ENCODE peak calls at places on chromosome 12, in ten cellular contexts. E is mucosa of descending colon, G is AG09319, W is stomach, A is pancreas, P is right lobe of liver, B is kidney epithelial cell, L is Peyer's patch, U is RWPE1, H is psoas muscle. S is an unnamed sample.

GRCh38 chr12:131455581-131456110 is 255.2 kb upstream of the SFSWAP start:
- DNase-seq in A (no peak), P (no peak), E (no peak), U (no peak), W (peak; percentile 23), L (no peak), B (no peak), H (no peak), G (no peak), S (no peak)

GRCh38 chr12:64452559-64453329 is 824 bp downstream of the TBK1 start:
- DNase-seq in U (peak; percentile 89), E (no peak), A (no peak), L (no peak), H (no peak), B (peak; percentile 41), P (no peak), W (peak; percentile 33), G (peak; percentile 39), S (no peak)

GRCh38 chr12:28026701-28027100 is 54.2 kb upstream of the PTHLH start:
- DNase-seq in G (no peak), U (peak; percentile 17), W (no peak), B (no peak), H (no peak), A (no peak), P (no peak), E (no peak), L (no peak), S (no peak)

GRCh38 chr12:10891937-10892336 is 7.9 kb upstream of the PRH1 start:
- DNase-seq in W (no peak), L (no peak), A (no peak), U (no peak), B (no peak), E (no peak), P (peak; percentile 84), H (no peak), G (no peak), S (no peak)

GRCh38 chr12:11836282-11836963 is 186.9 kb downstream of the ETV6 start:
- DNase-seq in W (peak; percentile 50), E (peak; percentile 76), A (no peak), P (no peak), U (no peak), H (no peak), G (no peak), L (no peak), B (no peak), S (peak; percentile 73)

GRCh38 chr12:56110571-56110970 is 5.9 kb upstream of the RPL41 start:
- DNase-seq in E (no peak), W (no peak), P (no peak), G (no peak), B (no peak), A (no peak), U (peak; percentile 65), L (no peak), H (no peak), S (no peak)

GRCh38 chr12:47821346-47821706 is 1.6 kb upstream of the HDAC7 start:
- DNase-seq in H (no peak), P (no peak), G (no peak), L (no peak), B (no peak), E (no peak), U (no peak), A (no peak), W (no peak), S (no peak)

GRCh38 chr12:118773956-118774723 is 207.2 kb upstream of the SRRM4 start:
- DNase-seq in H (no peak), P (no peak), L (no peak), G (no peak), A (no peak), E (no peak), U (no peak), W (no peak), B (no peak), S (no peak)

GRCh38 chr12:82996168-82996812 is 309.6 kb downstream of the TMTC2 start:
- DNase-seq in A (no peak), P (no peak), L (no peak), G (no peak), W (no peak), E (no peak), U (no peak), H (no peak), B (no peak), S (no peak)

GRCh38 chr12:25591132-25591531 is 38.0 kb upstream of the LMNTD1 start:
- DNase-seq in U (no peak), G (no peak), E (no peak), P (no peak), B (no peak), H (no peak), L (no peak), W (no peak), A (no peak), S (no peak)
- TF ChIP-seq CTCF in U (no peak), G (no peak), E (no peak), P (no peak), B (no peak), H (no peak), L (no peak), W (no peak), A (no peak), S (no peak)

GRCh38 chr12:123388218-123388947 is 4.5 kb downstream of the KMT5A start:
- DNase-seq in B (no peak), G (no peak), L (peak; percentile 87), H (peak; percentile 83), P (peak; percentile 87), A (peak; percentile 85), W (peak; percentile 80), E (peak; percentile 82), U (peak; percentile 87), S (peak; percentile 79)

GRCh38 chr12:123390415-123391093 is 6.6 kb downstream of the KMT5A start:
- DNase-seq in E (no peak), H (no peak), W (no peak), U (no peak), B (no peak), P (no peak), A (no peak), G (no peak), L (no peak), S (no peak)

GRCh38 chr12:123387508-123388217 is 3.7 kb downstream of the KMT5A start:
- DNase-seq in L (no peak), B (no peak), H (no peak), U (no peak), G (no peak), W (no peak), E (no peak), P (no peak), A (no peak), S (no peak)

GRCh38 chr12:123389560-123390351 is 5.8 kb downstream of the KMT5A start:
- DNase-seq in E (peak; percentile 86), U (peak; percentile 55), G (no peak), B (no peak), L (peak; percentile 83), H (peak; percentile 43), P (peak; percentile 75), A (peak; percentile 88), W (peak; percentile 67), S (peak; percentile 48)

DNA sequence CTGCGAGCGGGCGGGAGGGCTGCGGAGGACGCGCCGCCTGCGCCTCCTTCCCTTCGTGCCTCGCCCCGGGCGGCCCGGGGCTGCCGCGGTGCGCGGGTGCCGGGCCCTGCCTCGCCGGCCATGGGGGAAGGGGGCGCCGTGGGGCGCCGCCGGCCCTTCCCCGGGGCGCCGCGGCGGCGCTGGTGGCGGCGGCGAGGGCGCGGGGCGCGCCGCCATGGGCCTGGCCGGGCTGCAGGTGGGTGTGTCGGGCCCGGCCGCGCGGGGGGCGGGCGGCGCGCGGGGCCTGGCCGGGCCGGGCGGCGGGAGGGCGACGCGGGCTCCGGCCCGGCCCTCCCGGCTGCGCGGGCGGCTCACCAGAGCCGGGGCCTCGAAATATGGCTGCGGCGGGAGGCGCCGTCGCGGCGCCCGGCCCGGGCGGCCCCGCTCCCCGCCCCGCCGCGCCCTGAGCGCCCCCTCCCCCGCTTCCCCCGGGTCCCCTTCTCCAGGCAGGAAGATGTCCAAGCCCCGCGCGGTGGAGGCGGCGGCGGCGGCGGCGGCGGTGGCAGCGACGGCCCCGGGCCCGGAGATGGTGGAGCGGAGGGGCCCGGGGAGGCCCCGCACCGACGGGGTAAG is 5.1 kb downstream of the KMT5A start:
- DNase-seq in H (peak; percentile 37), P (no peak), G (no peak), A (no peak), U (peak; percentile 12), L (peak; percentile 52), E (no peak), B (no peak), W (no peak), S (no peak)
- TF ChIP-seq CTCF in H (no peak), P (no peak), G (no peak), A (no peak), U (no peak), L (no peak), E (no peak), B (no peak), W (no peak), S (no peak)

GRCh38 chr12:111842556-111843396 is 748 bp downstream of the MAPKAPK5 start:
- DNase-seq in A (no peak), G (no peak), B (no peak), H (no peak), U (peak; percentile 36), L (peak; percentile 84), W (no peak), P (peak; percentile 60), E (peak; percentile 72), S (no peak)
- TF ChIP-seq CTCF in A (no peak), G (no peak), B (no peak), H (no peak), U (no peak), L (no peak), W (no peak), P (no peak), E (no peak), S (no peak)

GRCh38 chr12:7352661-7353060 is 48.8 kb downstream of the ACSM4 start:
- DNase-seq in U (no peak), E (no peak), B (no peak), P (no peak), L (no peak), H (no peak), A (no peak), W (no peak), G (no peak), S (no peak)

GRCh38 chr12:7351177-7351576 is 47.3 kb downstream of the ACSM4 start:
- DNase-seq in P (no peak), L (no peak), A (no peak), W (no peak), U (no peak), G (no peak), E (no peak), B (no peak), H (no peak), S (no peak)

GRCh38 chr12:7346571-7347225 is 42.8 kb downstream of the ACSM4 start:
- DNase-seq in G (no peak), B (no peak), P (no peak), H (no peak), L (no peak), W (no peak), E (no peak), U (no peak), A (no peak), S (no peak)

GRCh38 chr12:7345232-7345631 is 41.4 kb downstream of the ACSM4 start:
- DNase-seq in A (no peak), P (no peak), H (no peak), G (no peak), U (no peak), L (no peak), E (no peak), B (no peak), W (no peak), S (no peak)

DNA sequence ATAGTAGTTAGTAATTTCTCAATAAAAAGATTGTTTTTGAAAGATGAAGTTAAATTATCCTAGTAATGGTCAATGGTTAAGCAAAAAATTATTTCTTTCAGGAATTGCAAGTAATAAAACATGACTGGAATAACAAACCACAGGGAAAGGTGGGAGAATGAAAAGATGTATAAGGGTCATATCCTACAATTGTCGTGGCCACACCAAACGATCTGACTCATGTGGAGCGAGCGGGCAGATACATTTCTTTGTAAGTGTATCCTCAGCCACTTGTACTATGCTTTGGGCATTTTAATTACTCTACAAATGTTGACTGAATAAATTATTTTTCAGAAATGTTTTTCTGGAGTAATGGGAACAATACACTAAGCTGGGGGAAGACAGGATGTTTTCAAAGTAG is 45.5 kb downstream of the ACSM4 start:
- DNase-seq in B (no peak), L (no peak), W (no peak), G (no peak), A (no peak), H (no peak), U (no peak), E (no peak), P (no peak), S (no peak)
- TF ChIP-seq CTCF in B (no peak), L (no peak), W (no peak), G (no peak), A (no peak), H (no peak), U (no peak), E (no peak), P (no peak), S (no peak)

S was measured in activated B cell treated with CpG ODN at 0.5 μM for 24 hours.